ENCODE peak calls at places on chromosomes 4 and X, in five cellular contexts. A, M, Y, X and E are unnamed samples.

GRCh38 chr4:153260553-153261306 is 56.5 kb downstream of the TRIM2 start:
- DNase-seq in A (no peak), M (peak), Y (peak), X (no peak), E (peak)

GRCh38 chr4:10677796-10678497 is 6.6 kb downstream of the CLNK start:
- DNase-seq in A (no peak), M (no peak), Y (no peak), X (no peak), E (no peak)

GRCh38 chrX:2608638-2609430 is 82.3 kb upstream of the CD99 start:
- DNase-seq in A (peak), M (peak), Y (peak), X (peak), E (no peak)

GRCh38 chrX:154486052-154486395 is 391 bp downstream of the UBL4A start:
- DNase-seq in A (peak), M (peak), Y (peak), X (no peak), E (no peak)

GRCh38 chrX:143664302-143664701 is 28.4 kb upstream of the SLITRK4 start:
- DNase-seq in A (peak), M (peak), Y (peak), X (peak), E (no peak)

GRCh38 chr4:26838055-26838842 is 22.4 kb upstream of the STIM2 start:
- DNase-seq in A (no peak), M (no peak), Y (no peak), X (peak), E (no peak)

GRCh38 chrX:20913760-20914159 is 460.5 kb upstream of the CNKSR2 start:
- DNase-seq in A (peak), M (peak), Y (no peak), X (peak), E (no peak)

GRCh38 chrX:16185725-16186136 is 18.4 kb downstream of the MAGEB17 start:
- DNase-seq in A (no peak), M (peak), Y (no peak), X (peak), E (peak)

GRCh38 chrX:2330487-2330886 is 170.3 kb downstream of the DHRSX start:
- DNase-seq in A (no peak), M (no peak), Y (no peak), X (no peak), E (no peak)

GRCh38 chrX:6917666-6918065 is 229.8 kb upstream of the STS start:
- DNase-seq in A (no peak), M (no peak), Y (no peak), X (no peak), E (no peak)

GRCh38 chr4:126794363-126794762 is 838.4 kb upstream of the INTU start:
- DNase-seq in A (no peak), M (peak), Y (no peak), X (peak), E (no peak)

GRCh38 chrX:88603237-88603636 is 143.8 kb upstream of the CPXCR1 start:
- DNase-seq in A (no peak), M (no peak), Y (no peak), X (no peak), E (no peak)

GRCh38 chr4:184306949-184307348 is 89.3 kb upstream of the ENPP6 start:
- DNase-seq in A (no peak), M (no peak), Y (no peak), X (peak), E (no peak)

GRCh38 chr4:1487761-1488160 is 81.5 kb upstream of the NKX1-1 start:
- DNase-seq in A (no peak), M (no peak), Y (no peak), X (no peak), E (no peak)

GRCh38 chr4:93217423-93217822 is 611.1 kb upstream of the ATOH1 start:
- DNase-seq in A (peak), M (no peak), Y (no peak), X (no peak), E (no peak)

GRCh38 chr4:170110290-170110672 is 20.5 kb upstream of the AADAT start:
- DNase-seq in A (no peak), M (no peak), Y (no peak), X (no peak), E (no peak)

GRCh38 chrX:115898382-115899001 is 272.1 kb upstream of the AGTR2 start:
- DNase-seq in A (peak), M (peak), Y (peak), X (peak), E (no peak)

DNA sequence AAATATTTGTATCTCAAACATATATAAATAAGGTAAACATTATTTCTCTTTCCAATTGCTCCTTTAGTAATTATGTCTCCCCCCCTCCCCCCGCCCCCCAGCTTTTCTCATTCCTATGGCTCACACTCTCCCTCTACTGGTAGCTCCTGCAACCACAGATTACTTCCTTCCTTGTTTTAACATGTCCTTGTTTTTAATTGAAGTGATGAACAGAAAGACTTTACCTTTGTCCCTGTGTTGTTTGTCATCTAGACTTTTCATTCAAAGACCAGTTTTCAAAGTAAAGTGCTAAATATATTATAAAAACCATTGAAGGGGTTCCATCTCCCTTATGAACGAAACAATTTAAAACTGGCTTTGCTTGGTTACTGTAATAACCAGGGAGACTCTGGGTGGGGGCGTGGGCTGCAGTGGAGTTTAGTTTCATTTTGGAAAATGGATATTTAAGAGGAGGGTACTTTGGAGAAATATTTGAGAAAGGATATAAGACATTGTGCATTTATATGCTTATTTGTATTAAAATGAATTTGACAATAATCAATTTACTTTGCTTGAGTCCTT is 352.9 kb downstream of the RAPGEF2 start:
- DNase-seq in A (peak), M (peak), Y (peak), X (peak), E (no peak)
- TF ChIP-seq CTCF in A (peak), M (peak), Y (peak), X (peak), E (peak)

DNA sequence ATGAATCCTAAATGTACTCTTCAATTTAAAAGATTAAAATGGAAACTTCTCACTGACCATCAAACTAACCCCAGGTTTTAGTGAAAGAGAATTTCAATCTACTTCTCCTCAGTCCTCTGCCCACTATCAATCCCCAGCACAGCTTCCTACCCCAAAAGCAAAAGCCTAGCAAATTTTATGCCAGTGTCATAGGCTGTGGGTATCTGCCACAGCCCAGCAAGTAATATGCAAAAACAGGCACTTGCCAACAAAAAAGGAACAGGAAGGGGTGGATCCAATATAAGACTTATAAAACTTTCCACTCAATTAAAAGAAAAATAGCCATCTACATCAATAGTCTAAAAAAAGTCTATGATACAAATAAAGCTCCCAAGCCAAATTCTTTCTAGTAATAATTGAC is 22.3 kb downstream of the CAMK2D start:
- DNase-seq in A (no peak), M (no peak), Y (no peak), X (no peak), E (no peak)
- TF ChIP-seq CTCF in A (no peak), M (no peak), Y (no peak), X (no peak), E (no peak)

GRCh38 chr4:88854481-88854880 is 156.9 kb upstream of the NAP1L5 start:
- DNase-seq in A (no peak), M (no peak), Y (no peak), X (no peak), E (no peak)
- TF ChIP-seq CTCF in A (no peak), M (no peak), Y (no peak), X (no peak), E (no peak)

GRCh38 chr4:176034498-176034897 is 31.1 kb upstream of the WDR17 start:
- DNase-seq in A (peak), M (peak), Y (peak), X (peak), E (peak)
- TF ChIP-seq CTCF in A (no peak), M (peak), Y (peak), X (peak), E (no peak)

GRCh38 chr4:143372093-143372915 is 35.6 kb downstream of the GAB1 start:
- DNase-seq in A (no peak), M (no peak), Y (no peak), X (no peak), E (no peak)

GRCh38 chr4:143374771-143375170 is 38.1 kb downstream of the GAB1 start:
- DNase-seq in A (no peak), M (no peak), Y (no peak), X (no peak), E (no peak)

GRCh38 chr4:143380651-143381050 is 44.0 kb downstream of the GAB1 start:
- DNase-seq in A (no peak), M (no peak), Y (no peak), X (no peak), E (no peak)

GRCh38 chr4:143377635-143378099 is 41.0 kb downstream of the GAB1 start:
- DNase-seq in A (no peak), M (no peak), Y (no peak), X (no peak), E (no peak)

DNA sequence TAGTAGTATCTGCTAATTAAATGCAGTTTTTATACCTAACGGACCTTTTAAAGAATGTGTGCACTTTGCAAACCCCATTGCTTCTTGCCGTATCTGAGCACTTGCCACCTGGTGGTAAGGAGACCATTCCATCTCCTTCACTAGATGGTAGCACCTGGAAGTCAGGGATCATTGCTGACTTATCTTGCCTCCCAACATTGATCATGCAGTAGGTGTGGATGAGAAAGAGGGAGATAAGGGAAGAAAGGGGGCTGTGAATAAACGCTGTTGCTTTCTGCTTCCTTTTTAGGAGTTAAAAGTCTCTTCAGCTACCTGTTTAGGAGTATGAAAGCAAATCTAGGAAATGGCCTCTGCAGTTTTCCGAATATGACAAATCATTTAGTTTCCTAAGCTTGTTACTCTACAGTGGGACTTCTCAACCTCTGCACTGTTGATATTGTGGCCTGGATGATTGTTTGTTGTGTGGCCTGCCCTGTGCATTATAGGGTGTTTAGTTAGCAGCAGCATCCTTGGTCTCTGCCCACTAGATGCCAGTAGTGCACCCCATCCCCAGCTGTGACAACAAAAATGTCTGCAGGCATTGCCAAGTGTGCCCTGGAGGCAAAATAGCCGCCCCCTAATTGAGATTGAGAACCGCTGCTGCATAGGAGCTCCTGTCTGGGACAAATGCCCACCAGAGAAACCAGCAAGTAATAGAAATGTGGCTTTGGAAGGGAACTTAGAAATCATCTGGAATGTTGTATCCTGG is 38.8 kb downstream of the GAB1 start:
- DNase-seq in A (peak), M (peak), Y (peak), X (peak), E (no peak)
- TF ChIP-seq CTCF in A (peak), M (peak), Y (peak), X (peak), E (peak)

GRCh38 chr4:16843831-16844508 is 54.5 kb downstream of the LDB2 start:
- DNase-seq in A (no peak), M (peak), Y (no peak), X (peak), E (peak)
- TF ChIP-seq CTCF in A (no peak), M (no peak), Y (no peak), X (no peak), E (no peak)

GRCh38 chr4:139806929-139807328 is 141.3 kb downstream of the MGST2 start:
- DNase-seq in A (no peak), M (no peak), Y (no peak), X (no peak), E (no peak)
- TF ChIP-seq CTCF in A (no peak), M (no peak), Y (no peak), X (no peak), E (no peak)

GRCh38 chr4:55435136-55435535 is 39.4 kb downstream of the TMEM165 start:
- DNase-seq in A (peak), M (peak), Y (no peak), X (peak), E (no peak)
- TF ChIP-seq CTCF in A (peak), M (peak), Y (peak), X (peak), E (peak)

GRCh38 chr4:38382492-38382891 is 281.5 kb upstream of the KLF3 start:
- DNase-seq in A (no peak), M (no peak), Y (peak), X (no peak), E (no peak)

GRCh38 chr4:38377195-38377594 is 286.8 kb upstream of the KLF3 start:
- DNase-seq in A (no peak), M (no peak), Y (no peak), X (no peak), E (no peak)

GRCh38 chr4:38381788-38382187 is 282.2 kb upstream of the KLF3 start:
- DNase-seq in A (no peak), M (no peak), Y (peak), X (no peak), E (no peak)

GRCh38 chr4:38383646-38384121 is 280.3 kb upstream of the KLF3 start:
- DNase-seq in A (no peak), M (no peak), Y (no peak), X (no peak), E (no peak)

GRCh38 chr4:38378478-38378877 is 285.5 kb upstream of the KLF3 start:
- DNase-seq in A (no peak), M (no peak), Y (no peak), X (no peak), E (no peak)
- TF ChIP-seq CTCF in A (no peak), M (no peak), Y (no peak), X (no peak), E (no peak)